ENCODE peak calls at places on chromosomes 1 and 21, in seven cellular contexts. K, Y, N, S, W, I and O are unnamed samples. For H3K27me3, the result is how much of the 10 kb centered on the place peaks cover.

GRCh38 chr1:200905411-200906052 is 10.8 kb downstream of the INAVA start:
- DNase-seq in K (peak), Y (no peak), N (peak), S (no peak), W (peak), I (no peak), O (no peak)

GRCh38 chr1:199463521-199464127 is 563.9 kb upstream of the NR5A2 start:
- DNase-seq in K (peak), Y (peak), N (peak), S (no peak), W (peak), I (no peak), O (no peak)

GRCh38 chr21:41029573-41029972 is 138.4 kb upstream of the BACE2 start:
- DNase-seq in K (no peak), Y (no peak), N (no peak), S (no peak), W (no peak), I (no peak), O (no peak)

GRCh38 chr1:16077430-16078245 is 4.2 kb upstream of the FAM131C start:
- DNase-seq in K (no peak), Y (no peak), N (peak), S (no peak), W (no peak), I (no peak), O (no peak)

GRCh38 chr1:119656410-119656955 is 8.4 kb upstream of the ZNF697 start:
- DNase-seq in K (no peak), Y (no peak), N (no peak), S (no peak), W (no peak), I (no peak), O (no peak)

GRCh38 chr1:202310071-202310725 is 31.5 kb downstream of the UBE2T start:
- DNase-seq in K (no peak), Y (no peak), N (no peak), S (no peak), W (no peak), I (no peak), O (no peak)

GRCh38 chr21:16797530-16797929 is 715.3 kb upstream of the CXADR start:
- DNase-seq in K (no peak), Y (no peak), N (no peak), S (no peak), W (no peak), I (no peak), O (no peak)

GRCh38 chr1:92299477-92300125 is 742 bp downstream of the RPAP2 start:
- DNase-seq in K (no peak), Y (no peak), N (no peak), S (no peak), W (peak), I (no peak), O (no peak)

GRCh38 chr1:233543338-233544255 is 70.3 kb upstream of the KCNK1 start:
- DNase-seq in K (peak), Y (no peak), N (peak), S (no peak), W (peak), I (no peak), O (peak)

GRCh38 chr1:58576727-58577675 is at the start of gene TACSTD2:
- DNase-seq in K (no peak), Y (no peak), N (no peak), S (no peak), W (peak), I (peak), O (no peak)

GRCh38 chr1:19688041-19688842 is 23.6 kb downstream of the HTR6 start:
- DNase-seq in K (no peak), Y (peak), N (no peak), S (no peak), W (no peak), I (no peak), O (no peak)

GRCh38 chr21:14691924-14692323 is 145.8 kb upstream of the SAMSN1 start:
- DNase-seq in K (no peak), Y (no peak), N (no peak), S (no peak), W (no peak), I (no peak), O (no peak)

GRCh38 chr1:2314297-2314802 is 77.0 kb downstream of the MORN1 start:
- DNase-seq in K (no peak), Y (peak), N (no peak), S (peak), W (no peak), I (no peak), O (no peak)

GRCh38 chr1:152884506-152884905 is 6.4 kb downstream of the SMCP start:
- DNase-seq in K (no peak), Y (no peak), N (no peak), S (no peak), W (no peak), I (no peak), O (no peak)

GRCh38 chr1:28915036-28915895 is 897 bp downstream of the EPB41 start:
- DNase-seq in K (no peak), Y (peak), N (peak), S (no peak), W (peak), I (no peak), O (no peak)

GRCh38 chr1:203658274-203658673 is 31.6 kb downstream of the ATP2B4 start:
- DNase-seq in K (no peak), Y (no peak), N (no peak), S (no peak), W (no peak), I (no peak), O (no peak)

GRCh38 chr1:46673749-46674182 is 2.1 kb downstream of the TEX38 start:
- DNase-seq in K (peak), Y (no peak), N (peak), S (no peak), W (no peak), I (no peak), O (no peak)

GRCh38 chr1:37243368-37244082 is 209.2 kb upstream of the GRIK3 start:
- DNase-seq in K (no peak), Y (no peak), N (no peak), S (no peak), W (no peak), I (no peak), O (no peak)

GRCh38 chr21:34687065-34687464 is 18.3 kb downstream of the CLIC6 start:
- DNase-seq in K (no peak), Y (no peak), N (no peak), S (no peak), W (no peak), I (no peak), O (no peak)

GRCh38 chr1:207282049-207282448 is 39.4 kb upstream of the CD55 start:
- DNase-seq in K (no peak), Y (no peak), N (peak), S (no peak), W (peak), I (no peak), O (no peak)

GRCh38 chr1:93275634-93276295 is 69.9 kb upstream of the DR1 start:
- DNase-seq in K (no peak), Y (no peak), N (no peak), S (no peak), W (peak), I (no peak), O (no peak)

GRCh38 chr1:76040327-76040868 is 34.1 kb upstream of the ST6GALNAC3 start:
- DNase-seq in K (no peak), Y (peak), N (no peak), S (no peak), W (no peak), I (no peak), O (no peak)

GRCh38 chr1:29282924-29283803 is 46.8 kb downstream of the PTPRU start:
- DNase-seq in K (peak), Y (peak), N (no peak), S (peak), W (peak), I (no peak), O (no peak)

GRCh38 chr21:37060296-37060695 is 12.6 kb downstream of the PIGP start:
- DNase-seq in K (peak), Y (peak), N (peak), S (no peak), W (peak), I (no peak), O (peak)

GRCh38 chr21:29105218-29105617 is 25.2 kb upstream of the MAP3K7CL start:
- DNase-seq in K (peak), Y (no peak), N (peak), S (no peak), W (peak), I (no peak), O (no peak)

GRCh38 chr1:81549588-81550127 is 251.1 kb upstream of the ADGRL2 start:
- DNase-seq in K (peak), Y (no peak), N (peak), S (no peak), W (peak), I (no peak), O (peak)

GRCh38 chr1:225450491-225451191 is 22.8 kb upstream of the LBR start:
- DNase-seq in K (no peak), Y (no peak), N (no peak), S (peak), W (no peak), I (no peak), O (no peak)
- H3K27me3 ChIP-seq in K (under half), Y (under half), N (under half), S (under half), W (under half), I (under half), O (under half)

DNA sequence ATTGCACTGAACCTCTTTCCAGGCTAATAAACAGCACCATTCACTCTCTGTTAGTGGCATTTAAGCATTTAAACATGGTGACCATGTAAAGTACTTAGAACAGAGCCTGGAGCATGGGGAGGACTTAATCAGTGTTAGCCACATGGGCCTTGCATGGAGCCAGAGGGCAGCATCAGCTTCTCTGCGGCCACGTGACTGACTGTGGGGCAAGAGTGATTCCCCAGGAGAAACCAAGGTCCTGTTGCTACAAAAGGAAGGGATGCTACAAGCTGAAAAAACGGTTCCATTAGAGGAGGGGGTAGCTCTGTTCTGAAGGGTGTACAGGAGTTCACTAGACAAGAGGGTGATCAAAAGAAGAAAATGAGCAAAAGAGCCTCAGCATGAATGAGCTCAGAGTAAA is 256.8 kb downstream of the MATN1 start:
- DNase-seq in K (no peak), Y (no peak), N (no peak), S (peak), W (no peak), I (no peak), O (no peak)
- H3K27me3 ChIP-seq in K (under half), Y (under half), N (under half), S (under half), W (under half), I (under half), O (under half)

DNA sequence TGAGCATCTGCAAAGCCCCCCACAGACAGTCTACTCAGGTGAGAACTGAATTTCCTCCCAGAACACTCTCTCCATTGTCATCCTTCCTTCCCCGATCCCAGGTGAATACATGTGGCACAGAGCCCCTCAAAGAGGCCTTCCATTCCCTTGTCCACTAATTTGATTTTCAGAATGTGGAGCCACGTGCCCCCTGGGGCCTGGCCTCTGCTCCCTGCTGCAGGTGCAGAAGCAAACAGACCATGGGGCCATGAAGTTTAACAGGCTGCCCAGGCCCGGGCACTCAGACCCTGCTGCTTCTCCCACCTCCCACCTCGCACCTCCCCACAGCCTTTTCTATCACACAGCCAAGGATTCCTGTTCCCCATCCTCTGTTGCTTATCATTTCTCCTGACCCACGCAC is 243.8 kb upstream of the RAB4A start:
- DNase-seq in K (no peak), Y (no peak), N (no peak), S (no peak), W (no peak), I (no peak), O (no peak)
- H3K27me3 ChIP-seq in K (under half), Y (under half), N (under half), S (under half), W (under half), I (under half), O (under half)

DNA sequence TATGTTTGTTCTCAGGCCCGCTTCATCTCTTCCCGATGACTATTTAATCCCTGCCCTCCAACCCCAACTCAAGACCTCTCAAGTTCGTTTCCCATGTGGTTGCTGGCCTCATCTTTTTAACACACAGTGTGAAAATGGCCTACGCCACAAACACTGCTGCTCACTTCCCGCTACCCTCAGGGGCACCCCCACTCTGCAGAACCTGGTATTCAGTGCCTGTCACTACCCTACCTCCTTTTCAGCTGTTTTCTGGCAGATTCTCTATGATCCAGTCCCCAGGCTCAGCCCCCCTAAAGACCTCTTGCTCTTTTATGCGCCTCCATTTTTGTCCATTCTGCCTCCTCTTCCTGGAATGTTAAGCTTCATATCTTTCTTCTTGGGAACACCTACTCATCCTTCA is 152.6 kb upstream of the C1orf174 start:
- DNase-seq in K (no peak), Y (no peak), N (no peak), S (no peak), W (no peak), I (no peak), O (no peak)
- H3K27me3 ChIP-seq in K (under half), Y (under half), N (under half), S (under half), W (under half), I (under half), O (under half)